ENCODE peak calls at places on chromosomes 13 and 19, in seven cellular contexts. X is HuH-7; D is CD4-positive, alpha-beta T cell; U is uterus; C is ecto neural progenitor cell; R is COR-L47; H is GM04503. S is an unnamed sample.

GRCh38 chr19:47447470-47448359 is 24.0 kb downstream of the SLC8A2 start:
- DNase-seq in X (no peak), D (peak), U (no peak), C (peak), R (no peak), H (no peak), S (peak)

GRCh38 chr13:94217370-94217769 is 262.1 kb downstream of the DCT start:
- DNase-seq in X (no peak), D (no peak), U (no peak), C (no peak), R (no peak), H (no peak), S (no peak)

GRCh38 chr13:96816261-96816660 is 178.0 kb downstream of the OXGR1 start:
- DNase-seq in X (no peak), D (no peak), U (no peak), C (no peak), R (no peak), H (no peak), S (no peak)

GRCh38 chr13:23292596-23292995 is 111.8 kb downstream of the SGCG start:
- DNase-seq in X (no peak), D (no peak), U (no peak), C (no peak), R (no peak), H (no peak), S (no peak)

GRCh38 chr13:54241719-54242118 is 1213.1 kb downstream of the OLFM4 start:
- DNase-seq in X (no peak), D (no peak), U (no peak), C (no peak), R (peak), H (no peak), S (no peak)

GRCh38 chr19:611506-611869 is 21.8 kb downstream of the HCN2 start:
- DNase-seq in X (no peak), D (no peak), U (no peak), C (no peak), R (no peak), H (peak), S (no peak)

GRCh38 chr13:50130686-50131051 is 115.4 kb downstream of the KCNRG start:
- DNase-seq in X (no peak), D (peak), U (no peak), C (peak), R (no peak), H (no peak), S (peak)

GRCh38 chr13:99758465-99759162 is 213.0 kb downstream of the ZIC5 start:
- DNase-seq in X (no peak), D (no peak), U (no peak), C (no peak), R (peak), H (no peak), S (no peak)

GRCh38 chr13:76754414-76754813 is 131.8 kb downstream of the KCTD12 start:
- DNase-seq in X (no peak), D (no peak), U (no peak), C (no peak), R (no peak), H (no peak), S (no peak)

GRCh38 chr13:52034616-52035226 is 10.2 kb downstream of the UTP14C start:
- DNase-seq in X (no peak), D (no peak), U (no peak), C (no peak), R (no peak), H (no peak), S (no peak)

GRCh38 chr19:6862673-6863078 is 24.7 kb upstream of the ADGRE1 start:
- DNase-seq in X (peak), D (peak), U (peak), C (peak), R (no peak), H (peak), S (peak)

GRCh38 chr19:55591555-55591954 is 7.8 kb downstream of the FIZ1 start:
- DNase-seq in X (no peak), D (no peak), U (no peak), C (no peak), R (no peak), H (no peak), S (no peak)

GRCh38 chr13:112464720-112465119 is 88.6 kb downstream of the SPACA7 start:
- DNase-seq in X (no peak), D (no peak), U (no peak), C (no peak), R (no peak), H (no peak), S (no peak)

GRCh38 chr13:107438251-107438650 is 777.1 kb downstream of the LIG4 start:
- DNase-seq in X (no peak), D (no peak), U (no peak), C (no peak), R (no peak), H (no peak), S (no peak)

GRCh38 chr13:33642374-33643065 is 175.4 kb upstream of the RFC3 start:
- DNase-seq in X (peak), D (no peak), U (peak), C (no peak), R (no peak), H (peak), S (peak)

GRCh38 chr19:28446511-28446910 is 766.4 kb downstream of the UQCRFS1 start:
- DNase-seq in X (no peak), D (no peak), U (no peak), C (no peak), R (no peak), H (no peak), S (no peak)

GRCh38 chr13:27372896-27373295 is 51.5 kb upstream of the GTF3A start:
- DNase-seq in X (peak), D (no peak), U (no peak), C (no peak), R (peak), H (no peak), S (peak)

GRCh38 chr19:14005381-14006084 is 587 bp downstream of the RFX1 start:
- DNase-seq in X (peak), D (peak), U (peak), C (peak), R (peak), H (no peak), S (peak)

GRCh38 chr13:33497146-33497845 is 211.7 kb upstream of the STARD13 start:
- DNase-seq in X (no peak), D (no peak), U (no peak), C (no peak), R (no peak), H (no peak), S (no peak)

GRCh38 chr19:1449467-1450442 is at the start of gene APC2:
- DNase-seq in X (no peak), D (no peak), U (no peak), C (peak), R (peak), H (no peak), S (peak)

GRCh38 chr13:79522583-79522982 is 41.6 kb downstream of the NDFIP2 start:
- DNase-seq in X (no peak), D (no peak), U (no peak), C (no peak), R (no peak), H (no peak), S (no peak)

GRCh38 chr19:16594131-16594586 is 21.9 kb upstream of the SLC35E1 start:
- DNase-seq in X (no peak), D (no peak), U (no peak), C (no peak), R (no peak), H (no peak), S (no peak)

GRCh38 chr13:66689037-66689619 is 541.0 kb downstream of the PCDH9 start:
- DNase-seq in X (no peak), D (no peak), U (no peak), C (no peak), R (peak), H (no peak), S (peak)

GRCh38 chr19:823565-824121 is 1.9 kb upstream of the PLPPR3 start:
- DNase-seq in X (peak), D (no peak), U (no peak), C (no peak), R (no peak), H (no peak), S (no peak)

GRCh38 chr13:31927219-31927653 is 104.3 kb upstream of the FRY start:
- DNase-seq in X (no peak), D (no peak), U (no peak), C (no peak), R (no peak), H (no peak), S (no peak)

GRCh38 chr13:113318956-113319355 is 21.9 kb downstream of the LAMP1 start:
- DNase-seq in X (no peak), D (no peak), U (no peak), C (no peak), R (no peak), H (no peak), S (no peak)

GRCh38 chr13:23876265-23876664 is 12.9 kb downstream of the MIPEP start:
- DNase-seq in X (peak), D (no peak), U (no peak), C (no peak), R (no peak), H (no peak), S (no peak)

GRCh38 chr19:43575955-43576451 is 402 bp downstream of the PINLYP start:
- DNase-seq in X (no peak), D (no peak), U (no peak), C (no peak), R (no peak), H (no peak), S (no peak)

GRCh38 chr19:49968279-49968922 is 7.4 kb upstream of the SIGLEC11 start:
- DNase-seq in X (no peak), D (no peak), U (no peak), C (no peak), R (no peak), H (no peak), S (no peak)